ENCODE peak calls at places on chromosomes 12 and 14, in seven cellular contexts. C is keratinocyte, Y is breast epithelium, P is fibroblast of lung, V is A673, L is uterus, H is lower lobe of right lung. M is an unnamed sample. For H3K4me1, the result is how much of the 10 kb centered on the place peaks cover.

GRCh38 chr14:97295108-97295710 is 498.0 kb downstream of the VRK1 start:
- DNase-seq in C (no peak), Y (no peak), P (no peak), V (no peak), L (no peak), H (no peak), M (no peak)

GRCh38 chr12:45615268-45615667 is 114.2 kb upstream of the ARID2 start:
- DNase-seq in C (no peak), Y (no peak), P (peak), V (no peak), L (no peak), H (no peak), M (no peak)

GRCh38 chr12:23564454-23564853 is 385.0 kb downstream of the SOX5 start:
- DNase-seq in C (no peak), Y (no peak), P (no peak), V (peak), L (no peak), H (no peak), M (no peak)

GRCh38 chr14:29810657-29811056 is 117.0 kb downstream of the PRKD1 start:
- DNase-seq in C (no peak), Y (no peak), P (peak), V (peak), L (no peak), H (no peak), M (no peak)

GRCh38 chr14:71932229-71932951 is at the start of gene RGS6:
- DNase-seq in C (no peak), Y (peak), P (peak), V (peak), L (no peak), H (peak), M (no peak)

GRCh38 chr14:98249476-98249875 is 1022.5 kb downstream of the BCL11B start:
- DNase-seq in C (no peak), Y (no peak), P (no peak), V (no peak), L (no peak), H (no peak), M (no peak)

GRCh38 chr12:132178801-132179401 is 34.6 kb downstream of the NOC4L start:
- DNase-seq in C (no peak), Y (no peak), P (no peak), V (peak), L (no peak), H (no peak), M (peak)

GRCh38 chr14:71632440-71632946 is 299.7 kb upstream of the RGS6 start:
- DNase-seq in C (no peak), Y (no peak), P (no peak), V (no peak), L (no peak), H (no peak), M (no peak)

GRCh38 chr12:121829250-121829918 is 25.6 kb downstream of the SETD1B start:
- DNase-seq in C (no peak), Y (no peak), P (no peak), V (no peak), L (no peak), H (no peak), M (no peak)

GRCh38 chr14:71583705-71584104 is 348.5 kb upstream of the RGS6 start:
- DNase-seq in C (no peak), Y (no peak), P (no peak), V (no peak), L (no peak), H (no peak), M (no peak)

GRCh38 chr12:67697981-67698380 is 49.4 kb downstream of the DYRK2 start:
- DNase-seq in C (no peak), Y (no peak), P (peak), V (no peak), L (no peak), H (no peak), M (no peak)

GRCh38 chr12:46240436-46240835 is 28.4 kb downstream of the SLC38A1 start:
- DNase-seq in C (no peak), Y (no peak), P (no peak), V (no peak), L (no peak), H (no peak), M (no peak)

GRCh38 chr14:50864237-50864636 is 7.6 kb upstream of the ABHD12B start:
- DNase-seq in C (no peak), Y (no peak), P (no peak), V (no peak), L (no peak), H (no peak), M (no peak)

GRCh38 chr14:81313775-81314429 is 86.2 kb downstream of the STON2 start:
- DNase-seq in C (no peak), Y (peak), P (peak), V (no peak), L (no peak), H (no peak), M (no peak)

GRCh38 chr12:130280226-130280625 is 57.5 kb upstream of the PIWIL1 start:
- DNase-seq in C (no peak), Y (no peak), P (no peak), V (no peak), L (no peak), H (no peak), M (no peak)

GRCh38 chr14:103697196-103697595 is 18.1 kb downstream of the XRCC3 start:
- DNase-seq in C (no peak), Y (no peak), P (no peak), V (no peak), L (no peak), H (no peak), M (peak)

GRCh38 chr14:103699901-103700752 is 15.1 kb downstream of the XRCC3 start:
- DNase-seq in C (no peak), Y (no peak), P (no peak), V (no peak), L (no peak), H (peak), M (peak)

GRCh38 chr14:103699261-103699661 is 16.0 kb downstream of the XRCC3 start:
- DNase-seq in C (no peak), Y (no peak), P (no peak), V (no peak), L (no peak), H (peak), M (peak)

GRCh38 chr14:103697601-103698379 is 17.5 kb downstream of the XRCC3 start:
- DNase-seq in C (no peak), Y (no peak), P (no peak), V (no peak), L (no peak), H (peak), M (peak)

DNA sequence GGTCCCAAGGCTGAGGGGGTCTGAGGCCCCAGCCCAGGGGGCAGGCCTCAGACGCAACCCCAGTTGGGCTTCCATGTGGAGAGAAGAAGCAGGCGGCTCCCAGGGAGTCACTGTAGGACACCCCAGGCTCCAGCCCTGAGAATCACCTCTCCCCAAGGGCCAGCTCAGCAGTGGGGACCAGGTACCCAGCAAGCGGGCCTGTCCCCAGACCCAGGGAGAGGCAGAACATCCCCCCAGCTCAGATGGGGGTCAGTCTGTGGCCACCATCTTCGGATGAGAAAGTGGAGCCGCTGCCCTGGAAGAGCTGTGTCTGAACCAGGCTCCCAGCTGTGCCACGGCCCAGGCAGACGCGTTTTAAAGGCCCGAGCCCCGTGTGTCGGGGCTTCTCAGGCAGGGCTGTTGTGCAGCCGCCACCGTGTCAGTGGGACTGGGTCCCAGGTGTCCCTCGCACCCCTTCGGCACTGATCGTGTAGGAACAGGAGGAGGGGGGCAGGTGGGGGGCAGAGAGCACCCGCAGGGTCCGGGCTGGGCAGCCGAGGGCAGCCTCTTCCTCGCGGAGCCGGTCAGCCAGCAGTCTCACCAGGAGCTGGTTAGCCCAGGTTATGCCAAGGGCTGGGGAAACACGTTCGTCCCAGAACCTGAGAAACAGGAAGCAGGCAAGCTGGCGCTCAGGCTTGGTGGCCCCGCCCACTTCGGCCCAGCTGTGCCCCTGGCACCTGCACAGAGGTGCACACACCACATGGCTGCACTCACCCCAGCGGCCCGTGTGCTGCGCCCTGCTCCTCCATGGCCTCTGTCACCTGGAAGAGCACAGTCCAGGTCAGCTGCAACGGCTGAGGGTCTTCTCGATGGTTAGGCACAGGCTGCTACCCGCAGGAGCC is 16.6 kb downstream of the XRCC3 start:
- DNase-seq in C (no peak), Y (peak), P (no peak), V (no peak), L (no peak), H (peak), M (peak)
- H3K4me1 ChIP-seq in C (under half), Y (under half), P (under half), V (under half), L (under half), H (half or more), M (under half)

GRCh38 chr12:122948605-122949004 is 17.7 kb downstream of the ABCB9 start:
- DNase-seq in C (no peak), Y (no peak), P (no peak), V (no peak), L (no peak), H (no peak), M (peak)

GRCh38 chr12:122949405-122949804 is 16.9 kb downstream of the ABCB9 start:
- DNase-seq in C (no peak), Y (no peak), P (no peak), V (no peak), L (no peak), H (no peak), M (no peak)

GRCh38 chr12:122946690-122947271 is 19.5 kb downstream of the ABCB9 start:
- DNase-seq in C (peak), Y (peak), P (peak), V (peak), L (peak), H (peak), M (peak)

GRCh38 chr12:122945047-122945592 is 21.1 kb downstream of the ABCB9 start:
- DNase-seq in C (no peak), Y (peak), P (no peak), V (no peak), L (no peak), H (no peak), M (no peak)

GRCh38 chr12:122947352-122947792 is 18.9 kb downstream of the ABCB9 start:
- DNase-seq in C (no peak), Y (peak), P (no peak), V (no peak), L (no peak), H (peak), M (peak)
- TF ChIP-seq CTCF in C (no peak), Y (no peak), P (no peak), V (no peak), L (no peak), H (peak), M (no peak)

GRCh38 chr14:55701638-55702037 is 121.6 kb downstream of the KTN1 start:
- DNase-seq in C (no peak), Y (no peak), P (peak), V (no peak), L (no peak), H (no peak), M (no peak)
- H3K4me1 ChIP-seq in C (under half), Y (under half), P (under half), V (under half), L (under half), H (under half), M (under half)

GRCh38 chr12:106303202-106303820 is 778 bp downstream of the TCP11L2 start:
- DNase-seq in C (no peak), Y (peak), P (peak), V (peak), L (peak), H (peak), M (peak)
- TF ChIP-seq CTCF in C (peak), Y (no peak), P (no peak), V (no peak), L (peak), H (no peak), M (no peak)

DNA sequence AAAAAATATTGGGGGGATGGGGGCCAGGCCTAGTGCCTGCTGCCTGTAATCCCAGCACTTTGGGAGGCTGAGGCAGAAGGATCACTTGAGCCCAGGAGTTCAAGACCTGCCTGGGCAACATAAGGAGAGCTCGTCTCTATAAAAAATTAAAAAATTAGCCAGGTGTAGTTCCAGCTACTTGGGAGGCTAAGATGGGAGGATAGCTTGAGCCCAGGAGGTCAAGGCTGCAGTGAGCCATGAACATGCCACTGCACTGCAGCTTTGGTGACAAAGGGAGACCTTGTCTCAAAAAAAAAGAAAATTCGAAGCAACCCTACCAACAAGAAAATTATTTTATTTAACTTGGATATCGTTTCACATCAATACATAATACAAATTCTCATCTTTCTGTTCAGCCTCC is 55.1 kb downstream of the NFKBIA start:
- DNase-seq in C (no peak), Y (no peak), P (no peak), V (no peak), L (no peak), H (no peak), M (no peak)
- H3K4me1 ChIP-seq in C (under half), Y (under half), P (under half), V (under half), L (under half), H (under half), M (under half)

DNA sequence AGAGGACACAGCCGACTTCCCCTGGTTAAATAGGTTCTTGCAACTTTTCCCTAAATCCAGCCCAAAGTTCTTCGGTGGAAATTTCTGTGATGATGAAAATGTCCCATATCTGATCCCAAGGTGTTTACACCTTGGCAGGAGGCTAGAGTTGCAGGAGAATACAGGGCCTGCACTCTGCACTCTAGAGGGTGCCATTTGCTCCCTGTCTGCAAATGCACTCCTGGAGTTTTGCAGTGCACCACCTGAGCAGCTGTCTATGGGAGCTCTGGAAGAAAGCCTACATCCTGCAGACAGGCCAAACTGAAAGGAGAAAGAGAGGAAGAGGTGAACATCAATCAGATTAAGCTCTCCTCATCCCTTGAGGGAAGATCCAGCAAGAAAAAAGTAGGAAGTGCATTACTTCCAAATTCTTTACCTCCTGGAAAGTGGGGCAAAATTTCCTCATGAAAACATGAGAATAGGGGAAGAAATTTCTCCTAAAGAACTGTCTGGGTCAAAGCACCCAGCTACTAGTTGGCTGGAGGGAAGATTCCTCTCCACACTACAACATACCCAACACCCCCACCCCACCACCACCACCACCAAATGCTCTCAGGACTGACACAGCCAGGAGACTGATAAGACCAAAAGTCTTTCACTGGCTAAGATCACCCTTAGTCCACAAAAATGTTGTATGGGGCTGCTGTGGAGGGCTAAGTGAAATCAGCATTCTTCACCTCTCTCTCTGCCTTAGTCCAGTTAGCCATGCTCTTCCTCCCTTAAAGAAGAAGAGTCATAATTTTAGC is 106.4 kb downstream of the NUAK1 start:
- DNase-seq in C (no peak), Y (no peak), P (peak), V (no peak), L (no peak), H (no peak), M (no peak)
- TF ChIP-seq CTCF in C (peak), Y (no peak), P (no peak), V (no peak), L (no peak), H (no peak), M (no peak)

GRCh38 chr12:12719496-12719895 is 2.3 kb downstream of the CDKN1B start:
- DNase-seq in C (no peak), Y (no peak), P (peak), V (no peak), L (no peak), H (no peak), M (no peak)

GRCh38 chr12:12720052-12720451 is 2.9 kb downstream of the CDKN1B start:
- DNase-seq in C (no peak), Y (no peak), P (peak), V (no peak), L (no peak), H (no peak), M (no peak)

GRCh38 chr12:12718382-12718761 is 1.2 kb downstream of the CDKN1B start:
- DNase-seq in C (no peak), Y (no peak), P (peak), V (no peak), L (no peak), H (no peak), M (no peak)

GRCh38 chr12:12717586-12718381 is 616 bp downstream of the CDKN1B start:
- DNase-seq in C (no peak), Y (no peak), P (peak), V (peak), L (no peak), H (peak), M (peak)

DNA sequence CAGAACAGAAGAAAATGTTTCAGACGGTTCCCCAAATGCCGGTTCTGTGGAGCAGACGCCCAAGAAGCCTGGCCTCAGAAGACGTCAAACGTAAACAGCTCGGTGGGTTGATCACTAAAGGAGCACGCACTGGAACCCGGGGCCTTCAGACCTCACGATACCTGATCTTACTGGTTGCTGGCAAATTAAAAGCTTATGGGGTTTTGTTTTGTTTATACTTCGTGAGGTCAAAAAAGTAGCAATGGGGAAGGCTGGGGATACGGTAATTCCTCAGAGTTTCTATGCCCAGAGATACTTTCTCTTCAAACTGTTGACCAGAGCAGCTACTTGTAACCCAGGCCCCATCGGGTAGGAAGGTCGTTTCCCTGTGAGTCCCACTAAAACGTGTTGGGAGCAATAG is 1.7 kb downstream of the CDKN1B start:
- DNase-seq in C (no peak), Y (no peak), P (peak), V (peak), L (no peak), H (no peak), M (no peak)
- H3K4me1 ChIP-seq in C (under half), Y (under half), P (under half), V (under half), L (under half), H (half or more), M (under half)